ENCODE peak calls at places on chromosomes 6 and 20, in nine cellular contexts. One of them, this sample, is unnamed.

GRCh38 chr6:169978615-169979161 is 227.3 kb downstream of the ERMARD start:
- DNase-seq in GM06990: no peak
- DNase-seq in cardiac muscle cell: no peak
- DNase-seq in GM23338: no peak
- DNase-seq in GM10248: no peak
- DNase-seq in heart left ventricle: no peak
- DNase-seq in spleen: peak; percentile 63
- DNase-seq in endothelial cell: no peak
- DNase-seq in omental fat pad: no peak
- DNase-seq in this sample: peak; percentile 84

GRCh38 chr20:42697962-42698361 is 491.7 kb downstream of the PTPRT start:
- DNase-seq in GM06990: no peak
- DNase-seq in cardiac muscle cell: no peak
- DNase-seq in GM23338: no peak
- DNase-seq in GM10248: no peak
- DNase-seq in heart left ventricle: no peak
- DNase-seq in spleen: no peak
- DNase-seq in endothelial cell: no peak
- DNase-seq in omental fat pad: no peak
- DNase-seq in this sample: no peak

GRCh38 chr20:14581731-14582130 is 244.3 kb upstream of the FLRT3 start:
- DNase-seq in GM06990: no peak
- DNase-seq in cardiac muscle cell: no peak
- DNase-seq in GM23338: no peak
- DNase-seq in GM10248: no peak
- DNase-seq in heart left ventricle: no peak
- DNase-seq in spleen: no peak
- DNase-seq in endothelial cell: no peak
- DNase-seq in omental fat pad: no peak
- DNase-seq in this sample: no peak

GRCh38 chr6:717135-717534 is 24.2 kb upstream of the EXOC2 start:
- DNase-seq in GM06990: no peak
- DNase-seq in cardiac muscle cell: no peak
- DNase-seq in GM23338: no peak
- DNase-seq in GM10248: no peak
- DNase-seq in heart left ventricle: no peak
- DNase-seq in spleen: no peak
- DNase-seq in endothelial cell: no peak
- DNase-seq in omental fat pad: no peak
- DNase-seq in this sample: no peak

GRCh38 chr20:38927902-38928578 is 1.8 kb downstream of the FAM83D start:
- DNase-seq in GM06990: no peak
- DNase-seq in cardiac muscle cell: no peak
- DNase-seq in GM23338: no peak
- DNase-seq in GM10248: no peak
- DNase-seq in heart left ventricle: no peak
- DNase-seq in spleen: no peak
- DNase-seq in endothelial cell: no peak
- DNase-seq in omental fat pad: no peak
- DNase-seq in this sample: no peak

GRCh38 chr20:36499723-36500501 is 41.4 kb upstream of the MYL9 start:
- DNase-seq in GM06990: no peak
- DNase-seq in cardiac muscle cell: no peak
- DNase-seq in GM23338: no peak
- DNase-seq in GM10248: no peak
- DNase-seq in heart left ventricle: no peak
- DNase-seq in spleen: no peak
- DNase-seq in endothelial cell: no peak
- DNase-seq in omental fat pad: no peak
- DNase-seq in this sample: peak; percentile 84

GRCh38 chr6:115133790-115134189 is 791.0 kb upstream of the HS3ST5 start:
- DNase-seq in GM06990: no peak
- DNase-seq in cardiac muscle cell: no peak
- DNase-seq in GM23338: no peak
- DNase-seq in GM10248: no peak
- DNase-seq in heart left ventricle: no peak
- DNase-seq in spleen: no peak
- DNase-seq in endothelial cell: no peak
- DNase-seq in omental fat pad: no peak
- DNase-seq in this sample: no peak

GRCh38 chr20:32535316-32535952 is 49.7 kb downstream of the NOL4L start:
- DNase-seq in GM06990: peak; percentile 43
- DNase-seq in cardiac muscle cell: no peak
- DNase-seq in GM23338: no peak
- DNase-seq in GM10248: no peak
- DNase-seq in heart left ventricle: no peak
- DNase-seq in spleen: no peak
- DNase-seq in endothelial cell: no peak
- DNase-seq in omental fat pad: no peak
- DNase-seq in this sample: no peak

GRCh38 chr6:166297606-166298005 is 10.6 kb downstream of the PRR18 start:
- DNase-seq in GM06990: no peak
- DNase-seq in cardiac muscle cell: no peak
- DNase-seq in GM23338: no peak
- DNase-seq in GM10248: no peak
- DNase-seq in heart left ventricle: no peak
- DNase-seq in spleen: no peak
- DNase-seq in endothelial cell: no peak
- DNase-seq in omental fat pad: no peak
- DNase-seq in this sample: no peak

GRCh38 chr6:41914869-41915268 is 6.1 kb downstream of the MED20 start:
- DNase-seq in GM06990: no peak
- DNase-seq in cardiac muscle cell: no peak
- DNase-seq in GM23338: no peak
- DNase-seq in GM10248: no peak
- DNase-seq in heart left ventricle: no peak
- DNase-seq in spleen: no peak
- DNase-seq in endothelial cell: no peak
- DNase-seq in omental fat pad: no peak
- DNase-seq in this sample: no peak

GRCh38 chr20:47764154-47764734 is 21.0 kb downstream of the SULF2 start:
- DNase-seq in GM06990: no peak
- DNase-seq in cardiac muscle cell: no peak
- DNase-seq in GM23338: no peak
- DNase-seq in GM10248: no peak
- DNase-seq in heart left ventricle: no peak
- DNase-seq in spleen: no peak
- DNase-seq in endothelial cell: no peak
- DNase-seq in omental fat pad: no peak
- DNase-seq in this sample: no peak
- TF ChIP-seq CTCF in GM06990: no peak
- TF ChIP-seq CTCF in cardiac muscle cell: no peak
- TF ChIP-seq CTCF in GM23338: no peak
- TF ChIP-seq CTCF in GM10248: no peak
- TF ChIP-seq CTCF in heart left ventricle: no peak
- TF ChIP-seq CTCF in spleen: no peak
- TF ChIP-seq CTCF in endothelial cell: no peak
- TF ChIP-seq CTCF in omental fat pad: no peak
- TF ChIP-seq CTCF in this sample: no peak

GRCh38 chr6:157194110-157194509 is 129.2 kb downstream of the TMEM242 start:
- DNase-seq in GM06990: no peak
- DNase-seq in cardiac muscle cell: no peak
- DNase-seq in GM23338: no peak
- DNase-seq in GM10248: no peak
- DNase-seq in heart left ventricle: no peak
- DNase-seq in spleen: no peak
- DNase-seq in endothelial cell: no peak
- DNase-seq in omental fat pad: no peak
- DNase-seq in this sample: no peak
- TF ChIP-seq CTCF in GM06990: no peak
- TF ChIP-seq CTCF in cardiac muscle cell: no peak
- TF ChIP-seq CTCF in GM23338: no peak
- TF ChIP-seq CTCF in GM10248: no peak
- TF ChIP-seq CTCF in heart left ventricle: no peak
- TF ChIP-seq CTCF in spleen: no peak
- TF ChIP-seq CTCF in endothelial cell: no peak
- TF ChIP-seq CTCF in omental fat pad: no peak
- TF ChIP-seq CTCF in this sample: no peak

DNA sequence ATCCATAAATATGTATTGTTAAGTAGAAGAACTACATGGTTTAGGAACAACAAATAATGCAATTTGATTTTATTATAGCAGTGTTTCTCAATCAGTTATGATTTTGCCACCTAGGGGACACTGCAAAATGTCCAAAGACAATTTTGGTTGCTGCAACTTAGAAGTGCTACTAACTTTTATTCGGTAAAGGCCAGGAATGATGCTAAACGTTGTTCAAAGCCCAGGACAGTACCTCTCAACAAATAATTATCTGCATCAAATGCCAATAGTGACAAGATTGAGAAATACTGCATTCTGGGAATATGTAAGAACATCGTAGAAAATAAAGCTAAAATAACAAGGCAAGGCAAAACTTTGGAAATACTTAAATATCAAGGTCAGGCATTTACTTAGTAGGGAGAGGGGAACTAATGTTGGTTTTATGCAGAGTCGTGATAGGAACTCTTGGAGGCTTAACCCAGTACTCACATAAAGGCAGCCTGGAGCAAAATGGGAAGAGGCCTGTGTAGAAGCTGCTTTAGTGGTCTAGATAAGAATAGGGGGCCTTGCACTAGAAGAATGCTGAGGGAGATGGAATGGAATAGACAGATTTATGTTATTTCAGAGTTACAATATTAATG is 687.1 kb upstream of the CITED2 start:
- DNase-seq in GM06990: no peak
- DNase-seq in cardiac muscle cell: no peak
- DNase-seq in GM23338: no peak
- DNase-seq in GM10248: no peak
- DNase-seq in heart left ventricle: no peak
- DNase-seq in spleen: no peak
- DNase-seq in endothelial cell: no peak
- DNase-seq in omental fat pad: no peak
- DNase-seq in this sample: no peak
- TF ChIP-seq CTCF in GM06990: no peak
- TF ChIP-seq CTCF in cardiac muscle cell: no peak
- TF ChIP-seq CTCF in GM23338: no peak
- TF ChIP-seq CTCF in GM10248: no peak
- TF ChIP-seq CTCF in heart left ventricle: no peak
- TF ChIP-seq CTCF in spleen: no peak
- TF ChIP-seq CTCF in endothelial cell: no peak
- TF ChIP-seq CTCF in omental fat pad: no peak
- TF ChIP-seq CTCF in this sample: no peak

DNA sequence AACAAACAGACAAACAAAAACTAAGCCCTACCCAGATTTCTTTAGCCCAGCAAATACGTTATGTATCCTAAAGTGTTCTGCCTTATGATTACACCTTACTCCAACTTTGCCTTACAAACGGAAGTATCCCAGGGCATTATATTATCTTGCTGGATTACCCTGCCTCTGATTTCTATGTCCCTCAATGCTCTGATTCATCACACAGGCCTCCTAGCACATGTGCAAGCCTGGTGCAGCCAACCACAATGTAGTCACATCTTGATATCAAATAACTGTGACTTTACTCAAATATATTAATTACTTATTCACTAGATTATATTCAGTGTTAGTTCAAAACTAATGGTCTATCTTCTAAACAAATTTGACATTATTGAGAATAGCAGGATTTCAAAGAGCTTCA is 598.6 kb downstream of the TBC1D32 start:
- DNase-seq in GM06990: no peak
- DNase-seq in cardiac muscle cell: peak; percentile 16
- DNase-seq in GM23338: no peak
- DNase-seq in GM10248: no peak
- DNase-seq in heart left ventricle: no peak
- DNase-seq in spleen: no peak
- DNase-seq in endothelial cell: no peak
- DNase-seq in omental fat pad: no peak
- DNase-seq in this sample: no peak
- TF ChIP-seq CTCF in GM06990: no peak
- TF ChIP-seq CTCF in cardiac muscle cell: no peak
- TF ChIP-seq CTCF in GM23338: no peak
- TF ChIP-seq CTCF in GM10248: no peak
- TF ChIP-seq CTCF in heart left ventricle: no peak
- TF ChIP-seq CTCF in spleen: no peak
- TF ChIP-seq CTCF in endothelial cell: no peak
- TF ChIP-seq CTCF in omental fat pad: no peak
- TF ChIP-seq CTCF in this sample: no peak

GRCh38 chr6:92121228-92121627 is 1298.1 kb downstream of the EPHA7 start:
- DNase-seq in GM06990: no peak
- DNase-seq in cardiac muscle cell: no peak
- DNase-seq in GM23338: no peak
- DNase-seq in GM10248: no peak
- DNase-seq in heart left ventricle: no peak
- DNase-seq in spleen: no peak
- DNase-seq in endothelial cell: no peak
- DNase-seq in omental fat pad: no peak
- DNase-seq in this sample: no peak

GRCh38 chr6:92124126-92124525 is 1295.2 kb downstream of the EPHA7 start:
- DNase-seq in GM06990: no peak
- DNase-seq in cardiac muscle cell: peak; percentile 16
- DNase-seq in GM23338: no peak
- DNase-seq in GM10248: no peak
- DNase-seq in heart left ventricle: no peak
- DNase-seq in spleen: no peak
- DNase-seq in endothelial cell: no peak
- DNase-seq in omental fat pad: no peak
- DNase-seq in this sample: no peak

GRCh38 chr6:92126088-92126487 is 1293.3 kb downstream of the EPHA7 start:
- DNase-seq in GM06990: no peak
- DNase-seq in cardiac muscle cell: no peak
- DNase-seq in GM23338: no peak
- DNase-seq in GM10248: no peak
- DNase-seq in heart left ventricle: no peak
- DNase-seq in spleen: no peak
- DNase-seq in endothelial cell: no peak
- DNase-seq in omental fat pad: no peak
- DNase-seq in this sample: peak; percentile 65

GRCh38 chr6:92125681-92126080 is 1293.7 kb downstream of the EPHA7 start:
- DNase-seq in GM06990: no peak
- DNase-seq in cardiac muscle cell: no peak
- DNase-seq in GM23338: peak; percentile 54
- DNase-seq in GM10248: no peak
- DNase-seq in heart left ventricle: no peak
- DNase-seq in spleen: no peak
- DNase-seq in endothelial cell: no peak
- DNase-seq in omental fat pad: no peak
- DNase-seq in this sample: no peak

GRCh38 chr6:92122746-92123145 is 1296.6 kb downstream of the EPHA7 start:
- DNase-seq in GM06990: no peak
- DNase-seq in cardiac muscle cell: peak; percentile 0
- DNase-seq in GM23338: peak; percentile 59
- DNase-seq in GM10248: no peak
- DNase-seq in heart left ventricle: no peak
- DNase-seq in spleen: no peak
- DNase-seq in endothelial cell: no peak
- DNase-seq in omental fat pad: no peak
- DNase-seq in this sample: no peak
- TF ChIP-seq CTCF in GM06990: peak; percentile 24
- TF ChIP-seq CTCF in cardiac muscle cell: no peak
- TF ChIP-seq CTCF in GM23338: peak; percentile 55
- TF ChIP-seq CTCF in GM10248: peak; percentile 13
- TF ChIP-seq CTCF in heart left ventricle: no peak
- TF ChIP-seq CTCF in spleen: no peak
- TF ChIP-seq CTCF in endothelial cell: peak; percentile 47
- TF ChIP-seq CTCF in omental fat pad: no peak
- TF ChIP-seq CTCF in this sample: peak; percentile 48

This sample was measured in RWPE2.